ENCODE peak calls at places on chromosomes 5 and 9, in seven cellular contexts. J is stimulated activated CD8-positive, alpha-beta memory T cell treated with anti-CD3 and anti-CD28 coated beads, Interleukin-12 subunit alpha, Interleukin-12 subunit beta, amount 100 ng/mL, for 4 hours; Y is uterus; Q is neural progenitor cell; O is islet precursor cell; E is DMS153; B is iris pigment epithelial cell. K is an unnamed sample.

GRCh38 chr5:140075371-140075770 is 32.3 kb upstream of the NRG2 start:
- DNase-seq in J (no peak), O (no peak), E (no peak), Q (no peak), B (peak), Y (no peak), K (no peak)

GRCh38 chr9:77307166-77307565 is 129.8 kb downstream of the VPS13A start:
- DNase-seq in B (no peak), O (no peak), E (no peak), Q (no peak), Y (no peak), J (no peak), K (no peak)

GRCh38 chr5:82295144-82295543 is 17.0 kb upstream of the RPS23 start:
- DNase-seq in Q (peak), J (no peak), O (no peak), E (no peak), B (peak), Y (no peak), K (no peak)

GRCh38 chr5:116280149-116280803 is 195.5 kb downstream of the COMMD10 start:
- DNase-seq in B (no peak), E (no peak), O (no peak), Q (no peak), Y (no peak), J (no peak), K (no peak)

GRCh38 chr5:472076-472655 is 29.2 kb downstream of the EXOC3 start:
- DNase-seq in E (no peak), O (no peak), B (no peak), J (no peak), Y (peak), Q (no peak), K (no peak)

GRCh38 chr9:17082343-17082742 is 52.5 kb upstream of the CNTLN start:
- DNase-seq in Q (peak), Y (peak), J (no peak), O (peak), B (peak), E (no peak), K (no peak)

GRCh38 chr5:156121234-156121633 is 205.7 kb upstream of the SGCD start:
- DNase-seq in O (no peak), J (no peak), E (no peak), B (peak), Q (no peak), Y (no peak), K (no peak)

GRCh38 chr5:98624145-98624880 is 149.2 kb upstream of the RGMB start:
- DNase-seq in Q (no peak), O (no peak), J (no peak), B (peak), Y (no peak), E (no peak), K (no peak)

GRCh38 chr9:114313186-114313585 is 9.7 kb upstream of the ORM1 start:
- DNase-seq in E (no peak), Q (no peak), J (no peak), Y (no peak), O (no peak), B (peak), K (no peak)

GRCh38 chr9:70534471-70534870 is 120.0 kb upstream of the KLF9 start:
- DNase-seq in Q (no peak), E (no peak), B (no peak), J (no peak), O (no peak), Y (no peak), K (no peak)

K was measured in SK-N-MC.